ENCODE peak calls at places on chromosomes 12 and 14, in eight cellular contexts. Q, Y, H, J, K, A, L and C are unnamed samples.

GRCh38 chr12:29282452-29282851 is 98.5 kb downstream of the ERGIC2 start:
- DNase-seq in Q (no peak), Y (no peak), H (no peak), J (no peak), K (peak; percentile 47), A (no peak), L (no peak), C (no peak)

GRCh38 chr12:104521731-104522130 is 65.0 kb downstream of the CHST11 start:
- DNase-seq in Q (no peak), Y (no peak), H (no peak), J (no peak), K (peak; percentile 34), A (peak; percentile 78), L (no peak), C (no peak)

GRCh38 chr12:45587877-45588530 is 141.5 kb upstream of the ARID2 start:
- DNase-seq in Q (peak; percentile 38), Y (no peak), H (no peak), J (no peak), K (no peak), A (peak; percentile 38), L (no peak), C (no peak)

GRCh38 chr12:24378548-24379011 is 429.1 kb upstream of the SOX5 start:
- DNase-seq in Q (no peak), Y (no peak), H (no peak), J (no peak), K (no peak), A (no peak), L (no peak), C (no peak)

GRCh38 chr12:66446276-66446675 is 144.0 kb downstream of the HELB start:
- DNase-seq in Q (no peak), Y (no peak), H (no peak), J (no peak), K (no peak), A (no peak), L (no peak), C (no peak)

GRCh38 chr12:41362511-41362910 is 174.4 kb downstream of the PDZRN4 start:
- DNase-seq in Q (no peak), Y (no peak), H (no peak), J (no peak), K (no peak), A (no peak), L (no peak), C (no peak)

GRCh38 chr12:115885040-115885439 is 392.5 kb downstream of the MED13L start:
- DNase-seq in Q (no peak), Y (no peak), H (no peak), J (no peak), K (no peak), A (peak; percentile 47), L (no peak), C (no peak)

GRCh38 chr14:99575043-99576023 is 28.7 kb downstream of the CCDC85C start:
- DNase-seq in Q (peak; percentile 91), Y (peak; percentile 92), H (peak; percentile 58), J (no peak), K (peak; percentile 71), A (peak; percentile 92), L (peak; percentile 89), C (peak; percentile 78)

GRCh38 chr14:52023518-52023917 is 34.2 kb downstream of the RTRAF start:
- DNase-seq in Q (no peak), Y (no peak), H (no peak), J (no peak), K (no peak), A (peak; percentile 72), L (no peak), C (no peak)

GRCh38 chr14:68879841-68880575 is 87.1 kb upstream of the ZFP36L1 start:
- DNase-seq in Q (no peak), Y (no peak), H (no peak), J (no peak), K (no peak), A (no peak), L (no peak), C (no peak)

GRCh38 chr12:12070674-12071661 is at the start of gene BCL2L14:
- DNase-seq in Q (peak; percentile 46), Y (no peak), H (no peak), J (no peak), K (no peak), A (peak; percentile 30), L (no peak), C (no peak)

GRCh38 chr14:74669846-74670245 is 43.0 kb downstream of the AREL1 start:
- DNase-seq in Q (no peak), Y (no peak), H (no peak), J (peak; percentile 57), K (no peak), A (no peak), L (no peak), C (no peak)

GRCh38 chr14:74673768-74674167 is 39.1 kb downstream of the AREL1 start:
- DNase-seq in Q (no peak), Y (no peak), H (no peak), J (no peak), K (no peak), A (no peak), L (no peak), C (no peak)

GRCh38 chr14:74675219-74675618 is 37.7 kb downstream of the AREL1 start:
- DNase-seq in Q (no peak), Y (no peak), H (no peak), J (no peak), K (no peak), A (peak; percentile 6), L (no peak), C (no peak)

GRCh38 chr14:74670726-74671125 is 42.2 kb downstream of the AREL1 start:
- DNase-seq in Q (no peak), Y (no peak), H (no peak), J (no peak), K (no peak), A (peak; percentile 59), L (no peak), C (no peak)

DNA sequence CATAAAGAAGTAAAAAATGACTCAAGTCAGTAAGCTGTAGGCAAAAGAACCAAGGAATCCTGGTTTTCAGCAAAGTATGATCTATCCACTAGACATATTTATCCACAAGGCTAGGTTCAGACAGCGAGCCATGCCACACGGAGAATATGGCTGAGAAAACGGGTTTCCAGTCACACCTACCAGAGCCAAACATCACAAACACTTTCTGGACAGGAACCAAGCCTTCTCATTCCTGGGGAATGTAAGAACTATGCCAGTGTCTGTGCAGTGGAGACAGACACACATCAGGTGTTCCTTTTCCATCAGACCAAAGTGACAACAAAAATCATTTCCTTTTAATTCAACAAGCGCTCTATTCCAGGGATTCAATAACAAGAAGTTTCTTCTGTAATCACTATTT is 41.1 kb downstream of the AREL1 start:
- DNase-seq in Q (no peak), Y (no peak), H (no peak), J (peak; percentile 68), K (no peak), A (peak; percentile 94), L (no peak), C (no peak)
- H3K4me1 ChIP-seq in Q (no peaks in the 10 kb centered on the region), Y (no peaks in the 10 kb centered on the region), H (peaks cover 9% of the 10 kb centered on the region), J (no peaks in the 10 kb centered on the region), K (peaks cover 25% of the 10 kb centered on the region), A (peaks cover 25% of the 10 kb centered on the region), L (no peaks in the 10 kb centered on the region), C (no peaks in the 10 kb centered on the region)

GRCh38 chr12:4454315-4454860 is 8.8 kb upstream of the FGF6 start:
- DNase-seq in Q (no peak), Y (no peak), H (no peak), J (no peak), K (no peak), A (no peak), L (no peak), C (no peak)

GRCh38 chr12:4449862-4450222 is 4.2 kb upstream of the FGF6 start:
- DNase-seq in Q (peak; percentile 23), Y (no peak), H (no peak), J (no peak), K (no peak), A (no peak), L (no peak), C (peak; percentile 55)

GRCh38 chr12:4448943-4449861 is 3.6 kb upstream of the FGF6 start:
- DNase-seq in Q (no peak), Y (no peak), H (no peak), J (no peak), K (no peak), A (no peak), L (no peak), C (no peak)

GRCh38 chr12:4450551-4451112 is 5.0 kb upstream of the FGF6 start:
- DNase-seq in Q (no peak), Y (no peak), H (no peak), J (no peak), K (no peak), A (no peak), L (no peak), C (no peak)

GRCh38 chr12:4451694-4452093 is 6.1 kb upstream of the FGF6 start:
- DNase-seq in Q (no peak), Y (no peak), H (no peak), J (no peak), K (no peak), A (no peak), L (no peak), C (no peak)
- H3K9me3 ChIP-seq in Q (no peaks in the 10 kb centered on the region), Y (no peaks in the 10 kb centered on the region), H (no peaks in the 10 kb centered on the region), J (no peaks in the 10 kb centered on the region), K (no peaks in the 10 kb centered on the region), A (no peaks in the 10 kb centered on the region), L (no peaks in the 10 kb centered on the region), C (no peaks in the 10 kb centered on the region)

GRCh38 chr12:122721057-122721545 is 4.5 kb upstream of the HCAR3 start:
- DNase-seq in Q (no peak), Y (no peak), H (no peak), J (no peak), K (no peak), A (no peak), L (no peak), C (no peak)

GRCh38 chr12:122725452-122725851 is 5.2 kb downstream of the HCAR1 start:
- DNase-seq in Q (no peak), Y (no peak), H (no peak), J (no peak), K (no peak), A (no peak), L (no peak), C (no peak)

GRCh38 chr12:122726056-122726558 is 4.5 kb downstream of the HCAR1 start:
- DNase-seq in Q (no peak), Y (no peak), H (no peak), J (no peak), K (no peak), A (peak; percentile 92), L (no peak), C (no peak)

GRCh38 chr12:122724641-122725243 is 5.9 kb downstream of the HCAR1 start:
- DNase-seq in Q (no peak), Y (no peak), H (no peak), J (no peak), K (no peak), A (no peak), L (no peak), C (no peak)

DNA sequence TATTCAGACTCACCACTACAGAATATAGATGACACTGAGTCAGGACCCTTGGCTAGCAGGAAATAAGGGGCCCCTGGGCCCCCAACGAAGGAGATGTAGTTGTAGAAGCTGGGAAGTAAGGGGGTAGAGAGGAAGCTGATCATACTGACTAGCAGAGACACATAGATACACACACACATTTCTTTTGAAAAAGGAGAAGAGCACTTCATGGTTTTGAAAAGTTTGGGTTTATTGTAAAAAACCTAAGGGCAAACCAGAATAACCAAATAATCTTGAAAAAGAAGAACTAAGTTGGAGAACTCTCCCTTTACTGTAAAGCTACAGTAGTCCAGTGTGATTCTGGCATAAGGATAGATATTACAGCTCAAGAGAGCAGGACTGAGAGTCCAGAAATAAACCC is 5.7 kb upstream of the HCAR3 start:
- DNase-seq in Q (no peak), Y (no peak), H (no peak), J (no peak), K (no peak), A (no peak), L (no peak), C (no peak)
- H3K4me1 ChIP-seq in Q (no peaks in the 10 kb centered on the region), Y (peaks cover 35% of the 10 kb centered on the region), H (peaks cover 13% of the 10 kb centered on the region), J (no peaks in the 10 kb centered on the region), K (no peaks in the 10 kb centered on the region), A (peaks cover 21% of the 10 kb centered on the region), L (peaks cover 20% of the 10 kb centered on the region), C (no peaks in the 10 kb centered on the region)

GRCh38 chr12:34352098-34352497 is 329.8 kb downstream of the ALG10 start:
- DNase-seq in Q (no peak), Y (no peak), H (no peak), J (no peak), K (no peak), A (no peak), L (no peak), C (no peak)
- H3K9me3 ChIP-seq in Q (peaks cover 37% of the 10 kb centered on the region), Y (no peaks in the 10 kb centered on the region), H (no peaks in the 10 kb centered on the region), J (no peaks in the 10 kb centered on the region), K (no peaks in the 10 kb centered on the region), A (no peaks in the 10 kb centered on the region), L (no peaks in the 10 kb centered on the region), C (peaks cover 99% of the 10 kb centered on the region)